ENCODE peak calls at places on chromosomes 3 and 15, in eight cellular contexts. H, C, R, E, I, V, U and B are unnamed samples.

GRCh38 chr3:150268426-150269321 is 139.4 kb upstream of the TSC22D2 start:
- DNase-seq in H (no peak), E (peak), V (no peak), R (no peak), I (no peak), U (peak), C (no peak), B (peak)

GRCh38 chr15:60649845-60650548 is 171.1 kb upstream of the ICE2 start:
- DNase-seq in E (no peak), C (no peak), U (no peak), V (no peak), R (no peak), H (no peak), I (no peak), B (peak)

GRCh38 chr3:130354430-130354829 is 9.0 kb downstream of the COL6A5 start:
- DNase-seq in C (no peak), E (no peak), V (peak), H (no peak), U (no peak), R (no peak), I (no peak), B (peak)

GRCh38 chr3:117874028-117874765 is 1160.4 kb downstream of the IGSF11 start:
- DNase-seq in H (no peak), I (no peak), E (no peak), R (no peak), U (no peak), V (no peak), C (no peak), B (no peak)

GRCh38 chr15:64921711-64922110 is 10.0 kb downstream of the ANKDD1A start:
- DNase-seq in V (no peak), U (no peak), R (no peak), I (no peak), C (no peak), E (no peak), H (no peak), B (no peak)

GRCh38 chr3:102000620-102001209 is 151.4 kb downstream of the NFKBIZ start:
- DNase-seq in V (no peak), R (no peak), I (no peak), H (no peak), C (no peak), E (no peak), U (no peak), B (no peak)

GRCh38 chr3:151283907-151284461 is 5.6 kb upstream of the P2RY14 start:
- DNase-seq in U (no peak), I (no peak), V (peak), R (no peak), H (no peak), C (peak), E (peak), B (peak)

GRCh38 chr15:36332301-36332700 is 247.1 kb upstream of the CDIN1 start:
- DNase-seq in C (peak), V (peak), I (no peak), U (peak), R (no peak), H (no peak), E (peak), B (peak)

GRCh38 chr3:110314512-110315114 is 757.0 kb upstream of the NECTIN3 start:
- DNase-seq in E (peak), C (peak), U (peak), H (no peak), V (peak), R (peak), I (no peak), B (peak)

GRCh38 chr15:27201425-27201824 is 230.4 kb downstream of the GABRG3 start:
- DNase-seq in U (no peak), R (no peak), C (no peak), I (no peak), E (no peak), V (no peak), H (peak), B (no peak)

GRCh38 chr15:101488300-101489164 is 975 bp downstream of the PCSK6 start:
- DNase-seq in H (peak), V (no peak), E (no peak), I (no peak), C (no peak), R (no peak), U (no peak), B (no peak)

GRCh38 chr3:180048840-180049239 is 12.1 kb upstream of the PEX5L start:
- DNase-seq in V (no peak), H (no peak), U (no peak), E (no peak), R (peak), C (no peak), I (no peak), B (peak)

GRCh38 chr15:44712108-44713005 is 1.0 kb downstream of the B2M start:
- DNase-seq in U (peak), C (peak), I (peak), V (peak), H (peak), E (peak), R (peak), B (peak)

GRCh38 chr15:76183906-76184639 is 124.3 kb downstream of the TMEM266 start:
- DNase-seq in R (no peak), U (no peak), H (no peak), E (no peak), I (no peak), V (no peak), C (no peak), B (no peak)

GRCh38 chr15:80856400-80856799 is 77.2 kb downstream of the CEMIP start:
- DNase-seq in C (no peak), H (peak), R (no peak), E (peak), U (no peak), I (no peak), V (no peak), B (no peak)

GRCh38 chr3:20916966-20917606 is 731.1 kb upstream of the SGO1 start:
- DNase-seq in E (no peak), R (no peak), C (no peak), I (no peak), V (no peak), H (no peak), U (no peak), B (no peak)

GRCh38 chr15:31148622-31149505 is 47.3 kb upstream of the TRPM1 start:
- DNase-seq in H (peak), V (no peak), R (no peak), C (no peak), E (no peak), U (no peak), I (no peak), B (no peak)

GRCh38 chr15:101620645-101621044 is 31.5 kb downstream of the TM2D3 start:
- DNase-seq in E (no peak), I (no peak), R (no peak), C (no peak), H (peak), V (no peak), U (no peak), B (no peak)

GRCh38 chr3:194165619-194166018 is 29.7 kb downstream of the HES1 start:
- DNase-seq in U (no peak), H (no peak), I (no peak), V (no peak), E (no peak), R (no peak), C (no peak), B (no peak)

GRCh38 chr15:92810418-92811138 is 89.5 kb upstream of the CHD2 start:
- DNase-seq in E (peak), R (peak), C (peak), I (peak), U (peak), H (peak), V (peak), B (peak)

GRCh38 chr3:11613851-11614491 is 29.7 kb downstream of the VGLL4 start:
- DNase-seq in R (no peak), C (no peak), H (peak), I (no peak), V (no peak), U (no peak), E (no peak), B (no peak)

GRCh38 chr3:45772341-45773035 is 23.8 kb downstream of the SLC6A20 start:
- DNase-seq in U (no peak), E (no peak), I (no peak), V (no peak), R (no peak), C (no peak), H (no peak), B (no peak)

GRCh38 chr15:28989239-28989830 is 103.6 kb downstream of the APBA2 start:
- DNase-seq in H (peak), I (no peak), R (no peak), V (no peak), U (peak), C (peak), E (peak), B (no peak)

GRCh38 chr3:122936335-122936734 is 91.2 kb downstream of the SEMA5B start:
- DNase-seq in R (peak), H (peak), V (no peak), C (no peak), U (no peak), E (no peak), I (no peak), B (no peak)

GRCh38 chr15:74193305-74193718 is 9.3 kb downstream of the STRA6 start:
- DNase-seq in I (no peak), R (peak), E (peak), H (no peak), V (no peak), U (peak), C (peak), B (peak)

GRCh38 chr3:60912142-60912541 is 339.1 kb downstream of the FHIT start:
- DNase-seq in C (no peak), R (peak), E (no peak), I (no peak), V (no peak), H (no peak), U (no peak), B (no peak)

GRCh38 chr3:143090486-143090885 is 29.1 kb upstream of the CHST2 start:
- DNase-seq in R (no peak), V (no peak), U (no peak), H (no peak), C (no peak), I (no peak), E (no peak), B (no peak)

GRCh38 chr3:114624047-114624445 is 330.2 kb downstream of the TIGIT start:
- DNase-seq in E (peak), H (no peak), R (peak), V (peak), I (no peak), C (peak), U (peak), B (peak)

GRCh38 chr3:136624894-136625815 is 127.0 kb downstream of the STAG1 start:
- DNase-seq in H (no peak), U (peak), E (peak), R (no peak), C (peak), I (no peak), V (no peak), B (peak)